ENCODE peak calls at places on chromosomes 1 and 21, in seven cellular contexts. R is lower lobe of right lung, C is HFFc6, E is AG04450, V is HFF-Myc, A is WTC11, S is fibroblast of lung. O is an unnamed sample.

GRCh38 chr1:211237579-211237978 is 21.6 kb upstream of the RCOR3 start:
- DNase-seq in S (no peak), C (no peak), E (no peak), V (no peak), A (no peak), R (no peak), O (no peak)

GRCh38 chr1:110089561-110090275 is 19.2 kb upstream of the ALX3 start:
- DNase-seq in R (no peak), V (no peak), A (no peak), S (no peak), C (no peak), E (no peak), O (no peak)

GRCh38 chr21:14366998-14367397 is 15.9 kb downstream of the HSPA13 start:
- DNase-seq in C (no peak), E (no peak), V (no peak), S (no peak), R (no peak), A (no peak), O (no peak)

GRCh38 chr1:92409946-92410345 is 76.8 kb downstream of the GFI1 start:
- DNase-seq in S (no peak), V (no peak), E (no peak), R (no peak), C (no peak), A (no peak), O (no peak)

GRCh38 chr1:30378991-30379581 is 344.3 kb downstream of the MATN1 start:
- DNase-seq in E (peak; percentile 20), R (no peak), V (peak; percentile 82), C (peak; percentile 51), A (no peak), S (peak; percentile 56), O (peak; percentile 35)

GRCh38 chr1:25556791-25557476 is 13.5 kb downstream of the LDLRAP1 start:
- DNase-seq in R (no peak), V (no peak), E (no peak), S (peak; percentile 57), A (no peak), C (peak; percentile 30), O (no peak)

GRCh38 chr1:64435000-64435399 is 34.9 kb upstream of the CACHD1 start:
- DNase-seq in R (no peak), S (no peak), A (no peak), V (no peak), C (no peak), E (no peak), O (no peak)

GRCh38 chr1:181151378-181152326 is 63.2 kb downstream of the IER5 start:
- DNase-seq in E (no peak), R (no peak), V (peak; percentile 40), A (no peak), C (peak; percentile 37), S (peak; percentile 59), O (no peak)

GRCh38 chr1:101022294-101022693 is 3.3 kb downstream of the DPH5 start:
- DNase-seq in V (no peak), S (peak; percentile 77), A (no peak), C (peak; percentile 3), R (no peak), E (peak; percentile 46), O (no peak)

DNA sequence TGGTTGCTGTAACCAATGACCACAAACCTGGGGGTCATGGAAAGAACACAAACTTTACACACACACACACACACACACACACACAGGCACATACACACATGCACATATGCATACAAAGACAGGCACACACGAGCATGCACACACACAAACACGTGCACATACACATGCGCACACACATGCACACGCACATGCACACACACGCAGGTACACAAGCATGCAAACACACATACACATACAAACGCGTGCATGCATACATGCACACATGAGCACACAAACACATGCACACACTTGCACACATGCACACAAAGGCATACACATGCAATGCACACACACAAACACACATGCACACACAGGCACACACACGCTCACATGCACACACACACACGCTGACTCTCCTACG is 44.0 kb downstream of the UBASH3A start:
- DNase-seq in R (no peak), E (no peak), V (no peak), A (no peak), S (no peak), C (no peak), O (no peak)
- TF ChIP-seq CTCF in R (no peak), E (no peak), V (no peak), A (no peak), S (no peak), C (no peak), O (no peak)

GRCh38 chr1:164623805-164624204 is 64.8 kb downstream of the PBX1 start:
- DNase-seq in A (no peak), C (no peak), E (no peak), V (no peak), S (no peak), R (no peak), O (no peak)

GRCh38 chr1:164624393-164624792 is 65.4 kb downstream of the PBX1 start:
- DNase-seq in V (no peak), E (no peak), C (no peak), S (no peak), R (no peak), A (no peak), O (no peak)

GRCh38 chr1:164628758-164629157 is 69.8 kb downstream of the PBX1 start:
- DNase-seq in A (no peak), C (no peak), V (no peak), S (no peak), R (no peak), E (no peak), O (no peak)

GRCh38 chr1:164622057-164622840 is 63.3 kb downstream of the PBX1 start:
- DNase-seq in S (peak; percentile 51), A (no peak), R (no peak), C (no peak), V (no peak), E (no peak), O (no peak)

GRCh38 chr1:164625004-164625617 is 66.1 kb downstream of the PBX1 start:
- DNase-seq in E (no peak), V (no peak), A (no peak), C (no peak), S (no peak), R (no peak), O (no peak)
- TF ChIP-seq CTCF in E (peak; percentile 49), V (peak; percentile 39), A (no peak), C (peak; percentile 82), S (peak; percentile 40), R (peak; percentile 34), O (peak; percentile 75)

GRCh38 chr1:236063551-236063918 is 1.4 kb downstream of the NID1 start:
- DNase-seq in R (no peak), E (no peak), A (no peak), V (no peak), C (no peak), S (no peak), O (no peak)

GRCh38 chr1:236065509-236066005 is 667 bp upstream of the NID1 start:
- DNase-seq in A (peak; percentile 24), C (no peak), E (no peak), R (no peak), S (no peak), V (no peak), O (no peak)

GRCh38 chr1:236063919-236064673 is 794 bp downstream of the NID1 start:
- DNase-seq in C (peak; percentile 55), A (peak; percentile 40), R (peak; percentile 58), E (no peak), S (peak; percentile 85), V (peak; percentile 41), O (peak; percentile 36)

GRCh38 chr1:236066054-236066453 is 1.2 kb upstream of the NID1 start:
- DNase-seq in V (no peak), E (no peak), S (peak; percentile 56), A (no peak), R (no peak), C (no peak), O (no peak)

DNA sequence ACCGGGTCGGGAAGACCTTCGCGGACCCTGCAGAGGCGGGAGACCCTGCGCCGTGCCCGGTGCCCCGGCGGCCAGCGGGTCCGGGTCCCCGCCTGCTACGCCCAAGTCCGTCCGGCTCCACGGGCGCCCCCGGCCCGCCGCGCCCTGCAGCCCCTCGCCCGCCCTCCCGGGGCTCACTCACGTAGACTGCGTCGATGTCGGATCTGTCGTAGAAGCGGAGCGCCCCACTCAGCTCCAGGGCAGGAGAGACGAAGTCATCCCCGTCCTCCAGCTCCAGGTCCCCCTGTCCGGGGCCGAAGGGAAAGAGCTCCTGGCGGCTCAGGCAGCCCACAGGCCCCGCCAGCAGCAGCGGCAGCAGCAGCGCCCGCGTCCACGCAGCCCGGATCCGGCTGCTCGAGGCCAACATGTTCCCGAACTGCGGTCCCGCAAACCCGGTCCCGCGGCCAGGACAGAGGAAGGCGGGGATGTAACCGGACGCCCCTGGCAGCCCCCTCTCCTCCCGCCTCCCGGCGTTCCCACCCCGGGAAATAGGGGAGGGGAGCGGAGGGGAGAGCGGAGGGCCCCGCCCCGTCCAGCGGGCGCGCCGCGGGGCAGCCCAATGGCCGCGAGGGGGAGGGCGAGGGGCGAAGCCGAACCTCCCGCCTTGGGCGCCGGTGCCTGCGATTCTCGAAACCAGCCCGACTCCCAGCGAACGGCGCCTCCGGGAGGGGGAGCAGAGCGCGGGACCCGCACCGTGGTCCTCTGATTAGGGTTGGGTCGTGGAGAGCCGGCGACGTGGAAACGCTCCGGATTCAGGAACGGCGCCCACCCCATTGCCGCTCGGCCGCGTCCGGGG is at the start of gene NID1:
- DNase-seq in E (no peak), A (peak; percentile 87), V (no peak), C (peak; percentile 33), S (peak; percentile 88), R (peak; percentile 74), O (peak; percentile 76)
- TF ChIP-seq CTCF in E (peak; percentile 24), A (no peak), V (peak; percentile 22), C (peak; percentile 72), S (no peak), R (peak; percentile 45), O (peak; percentile 33)

GRCh38 chr1:171139890-171140289 is 45.2 kb upstream of the FMO2 start:
- DNase-seq in A (no peak), S (no peak), V (no peak), E (no peak), C (no peak), R (no peak), O (no peak)

GRCh38 chr1:171142451-171143121 is 42.5 kb upstream of the FMO2 start:
- DNase-seq in V (peak; percentile 84), R (no peak), A (no peak), E (peak; percentile 37), S (peak; percentile 92), C (peak; percentile 33), O (no peak)

GRCh38 chr1:171140466-171140865 is 44.6 kb upstream of the FMO2 start:
- DNase-seq in R (no peak), C (no peak), S (no peak), A (no peak), V (no peak), E (no peak), O (no peak)

GRCh38 chr1:171142081-171142450 is 43.0 kb upstream of the FMO2 start:
- DNase-seq in V (peak; percentile 87), E (peak; percentile 36), C (no peak), A (no peak), R (no peak), S (peak; percentile 94), O (no peak)

DNA sequence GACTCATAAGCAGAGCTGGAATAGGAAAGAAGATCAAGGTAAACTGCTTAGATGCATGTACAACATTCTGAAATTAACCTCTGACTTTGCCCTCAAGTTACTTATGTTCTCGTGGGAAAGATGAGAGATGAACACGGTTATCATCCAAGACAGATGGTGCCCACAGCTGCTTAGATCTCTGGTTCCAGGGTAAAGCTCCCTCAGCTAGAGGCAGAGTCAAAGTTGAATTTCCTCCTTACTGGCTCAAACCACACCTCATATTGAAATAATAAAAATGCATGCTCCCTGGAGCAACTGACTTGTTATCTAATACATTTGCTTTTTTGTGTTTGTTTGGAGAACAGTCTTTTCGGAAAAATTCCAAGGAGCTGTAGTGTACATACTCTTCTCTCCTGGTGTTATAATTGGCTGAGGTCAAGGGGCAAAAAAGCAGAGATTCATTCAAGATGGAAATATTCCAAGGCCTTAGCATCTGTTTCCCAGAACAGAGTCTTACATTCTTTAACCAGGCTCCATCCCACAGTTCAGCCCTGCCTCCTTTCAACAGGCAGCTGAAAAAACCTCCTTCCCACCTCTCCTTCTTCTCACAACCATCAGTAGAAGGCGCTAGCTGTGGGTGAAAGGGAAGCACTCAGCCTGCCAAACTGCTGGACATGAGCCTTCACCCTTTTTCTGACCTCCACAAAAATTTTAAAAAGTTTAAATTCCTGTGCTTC is 43.6 kb upstream of the FMO2 start:
- DNase-seq in S (peak; percentile 100), R (no peak), V (peak; percentile 98), E (peak; percentile 96), A (no peak), C (peak; percentile 86), O (no peak)
- TF ChIP-seq CTCF in S (peak; percentile 58), R (no peak), V (peak; percentile 41), E (peak; percentile 63), A (no peak), C (peak; percentile 36), O (no peak)